ENCODE peak calls at places on chromosomes 12 and 14, in eight cellular contexts. One of them, this sample, is unnamed.

GRCh38 chr12:96334502-96334901 is 65.7 kb downstream of the CDK17 start:
- DNase-seq in spleen: no peak
- DNase-seq in hepatocyte: no peak
- DNase-seq in NB4: no peak
- DNase-seq in suprapubic skin: no peak
- DNase-seq in HFFc6: no peak
- DNase-seq in IMR-90: no peak
- DNase-seq in upper lobe of left lung: no peak
- DNase-seq in this sample: no peak

GRCh38 chr12:46473634-46474201 is 101.1 kb upstream of the SLC38A2 start:
- DNase-seq in spleen: peak; percentile 74
- DNase-seq in hepatocyte: peak; percentile 80
- DNase-seq in NB4: peak; percentile 89
- DNase-seq in suprapubic skin: no peak
- DNase-seq in HFFc6: peak; percentile 96
- DNase-seq in IMR-90: peak; percentile 94
- DNase-seq in upper lobe of left lung: no peak
- DNase-seq in this sample: no peak

GRCh38 chr12:6323340-6323994 is 13.0 kb downstream of the PLEKHG6 start:
- DNase-seq in spleen: peak; percentile 79
- DNase-seq in hepatocyte: peak; percentile 86
- DNase-seq in NB4: peak; percentile 90
- DNase-seq in suprapubic skin: peak; percentile 80
- DNase-seq in HFFc6: peak; percentile 96
- DNase-seq in IMR-90: peak; percentile 94
- DNase-seq in upper lobe of left lung: no peak
- DNase-seq in this sample: no peak

GRCh38 chr14:60642270-60642789 is 6.9 kb downstream of the SIX1 start:
- DNase-seq in spleen: no peak
- DNase-seq in hepatocyte: peak; percentile 32
- DNase-seq in NB4: no peak
- DNase-seq in suprapubic skin: no peak
- DNase-seq in HFFc6: no peak
- DNase-seq in IMR-90: no peak
- DNase-seq in upper lobe of left lung: peak; percentile 80
- DNase-seq in this sample: no peak

GRCh38 chr12:5453471-5453870 is 21.6 kb downstream of the NTF3 start:
- DNase-seq in spleen: peak; percentile 15
- DNase-seq in hepatocyte: no peak
- DNase-seq in NB4: no peak
- DNase-seq in suprapubic skin: no peak
- DNase-seq in HFFc6: no peak
- DNase-seq in IMR-90: no peak
- DNase-seq in upper lobe of left lung: no peak
- DNase-seq in this sample: no peak

GRCh38 chr14:85444685-85445084 is 85.3 kb upstream of the FLRT2 start:
- DNase-seq in spleen: no peak
- DNase-seq in hepatocyte: peak; percentile 38
- DNase-seq in NB4: peak; percentile 2
- DNase-seq in suprapubic skin: no peak
- DNase-seq in HFFc6: no peak
- DNase-seq in IMR-90: peak; percentile 25
- DNase-seq in upper lobe of left lung: no peak
- DNase-seq in this sample: no peak

GRCh38 chr12:70078161-70078560 is 165.1 kb upstream of the CNOT2 start:
- DNase-seq in spleen: no peak
- DNase-seq in hepatocyte: no peak
- DNase-seq in NB4: no peak
- DNase-seq in suprapubic skin: no peak
- DNase-seq in HFFc6: no peak
- DNase-seq in IMR-90: no peak
- DNase-seq in upper lobe of left lung: no peak
- DNase-seq in this sample: no peak

GRCh38 chr14:64760916-64761315 is 56.7 kb downstream of the PLEKHG3 start:
- DNase-seq in spleen: peak; percentile 54
- DNase-seq in hepatocyte: no peak
- DNase-seq in NB4: no peak
- DNase-seq in suprapubic skin: no peak
- DNase-seq in HFFc6: no peak
- DNase-seq in IMR-90: no peak
- DNase-seq in upper lobe of left lung: no peak
- DNase-seq in this sample: no peak

GRCh38 chr12:101038289-101038871 is 171.7 kb downstream of the SLC5A8 start:
- DNase-seq in spleen: no peak
- DNase-seq in hepatocyte: no peak
- DNase-seq in NB4: peak; percentile 28
- DNase-seq in suprapubic skin: no peak
- DNase-seq in HFFc6: no peak
- DNase-seq in IMR-90: peak; percentile 19
- DNase-seq in upper lobe of left lung: no peak
- DNase-seq in this sample: no peak

GRCh38 chr14:91418387-91419043 is 895 bp upstream of the CCDC88C start:
- DNase-seq in spleen: peak; percentile 94
- DNase-seq in hepatocyte: peak; percentile 66
- DNase-seq in NB4: peak; percentile 88
- DNase-seq in suprapubic skin: peak; percentile 80
- DNase-seq in HFFc6: peak; percentile 7
- DNase-seq in IMR-90: peak; percentile 17
- DNase-seq in upper lobe of left lung: peak; percentile 93
- DNase-seq in this sample: peak; percentile 84

GRCh38 chr12:51895378-51896135 is 7.7 kb downstream of the ANKRD33 start:
- DNase-seq in spleen: peak; percentile 63
- DNase-seq in hepatocyte: no peak
- DNase-seq in NB4: no peak
- DNase-seq in suprapubic skin: no peak
- DNase-seq in HFFc6: no peak
- DNase-seq in IMR-90: no peak
- DNase-seq in upper lobe of left lung: no peak
- DNase-seq in this sample: no peak

GRCh38 chr12:56676851-56677601 is 11.1 kb downstream of the PTGES3 start:
- DNase-seq in spleen: peak; percentile 20
- DNase-seq in hepatocyte: no peak
- DNase-seq in NB4: no peak
- DNase-seq in suprapubic skin: peak; percentile 29
- DNase-seq in HFFc6: no peak
- DNase-seq in IMR-90: no peak
- DNase-seq in upper lobe of left lung: no peak
- DNase-seq in this sample: no peak

GRCh38 chr12:6104027-6104426 is 20.4 kb downstream of the VWF start:
- DNase-seq in spleen: no peak
- DNase-seq in hepatocyte: no peak
- DNase-seq in NB4: no peak
- DNase-seq in suprapubic skin: no peak
- DNase-seq in HFFc6: no peak
- DNase-seq in IMR-90: no peak
- DNase-seq in upper lobe of left lung: no peak
- DNase-seq in this sample: no peak

DNA sequence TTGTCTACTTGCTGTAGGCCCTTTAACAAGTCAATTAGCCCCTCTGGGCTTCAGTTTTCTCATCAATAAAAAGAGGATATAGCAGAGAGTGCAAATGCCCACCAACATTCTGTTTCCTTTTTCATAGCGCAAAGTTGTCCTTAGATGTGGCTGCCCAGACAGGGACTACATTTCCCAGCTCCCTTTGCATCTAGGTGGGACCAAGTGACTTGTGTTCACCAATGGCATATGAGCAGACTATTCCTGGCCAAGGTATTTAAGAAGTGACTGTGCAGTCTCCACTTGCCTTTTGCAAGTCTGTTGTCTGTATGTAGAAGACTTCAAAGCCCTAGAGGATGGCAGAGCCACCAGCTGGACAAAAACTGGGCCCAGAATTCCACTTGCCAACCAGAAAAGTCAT is 59.7 kb downstream of the DAO start:
- DNase-seq in spleen: no peak
- DNase-seq in hepatocyte: peak; percentile 34
- DNase-seq in NB4: peak; percentile 60
- DNase-seq in suprapubic skin: no peak
- DNase-seq in HFFc6: peak; percentile 5
- DNase-seq in IMR-90: peak; percentile 13
- DNase-seq in upper lobe of left lung: no peak
- DNase-seq in this sample: no peak
- TF ChIP-seq CTCF in spleen: no peak
- TF ChIP-seq CTCF in hepatocyte: no peak
- TF ChIP-seq CTCF in NB4: no peak
- TF ChIP-seq CTCF in suprapubic skin: no peak
- TF ChIP-seq CTCF in HFFc6: no peak
- TF ChIP-seq CTCF in IMR-90: no peak
- TF ChIP-seq CTCF in upper lobe of left lung: no peak
- TF ChIP-seq CTCF in this sample: no peak

DNA sequence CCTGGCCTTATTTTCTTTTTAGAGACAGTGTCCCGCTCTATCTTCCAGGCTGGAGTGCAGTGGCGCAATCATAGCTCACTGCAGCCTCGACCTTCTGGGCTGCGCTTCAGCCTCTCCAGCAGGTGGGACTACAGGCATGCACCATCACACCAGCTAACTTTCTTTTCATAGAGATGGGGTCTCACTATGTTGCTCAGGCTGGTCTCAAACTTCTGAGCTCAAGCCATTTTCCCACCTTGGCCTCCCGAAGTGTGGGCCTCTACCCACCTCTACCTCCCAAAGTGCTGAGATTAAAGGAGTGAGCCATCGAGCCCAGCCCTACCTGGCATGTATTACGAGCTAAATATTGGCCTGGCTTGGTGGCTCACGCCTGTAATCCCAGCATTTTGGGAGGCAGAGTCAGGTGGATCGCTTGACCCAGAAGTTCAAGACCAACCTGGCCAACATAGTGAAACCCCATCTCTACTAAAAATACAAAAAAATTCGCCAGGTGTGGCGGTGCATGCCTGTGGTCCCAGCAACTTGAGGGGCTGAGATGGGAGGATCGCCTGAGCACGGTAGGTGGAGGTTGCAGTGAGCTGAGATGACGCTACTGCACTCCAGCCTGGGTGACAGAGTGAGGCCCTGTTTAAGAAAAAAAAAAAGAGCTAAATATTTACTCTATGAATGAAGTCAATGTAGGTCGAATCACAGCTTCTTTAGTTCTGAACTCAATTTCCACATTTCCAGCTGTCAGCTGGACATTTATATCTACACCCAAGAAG is 7.6 kb upstream of the RILPL1 start:
- DNase-seq in spleen: no peak
- DNase-seq in hepatocyte: no peak
- DNase-seq in NB4: no peak
- DNase-seq in suprapubic skin: no peak
- DNase-seq in HFFc6: no peak
- DNase-seq in IMR-90: no peak
- DNase-seq in upper lobe of left lung: no peak
- DNase-seq in this sample: no peak
- TF ChIP-seq CTCF in spleen: no peak
- TF ChIP-seq CTCF in hepatocyte: no peak
- TF ChIP-seq CTCF in NB4: no peak
- TF ChIP-seq CTCF in suprapubic skin: no peak
- TF ChIP-seq CTCF in HFFc6: no peak
- TF ChIP-seq CTCF in IMR-90: no peak
- TF ChIP-seq CTCF in upper lobe of left lung: no peak
- TF ChIP-seq CTCF in this sample: no peak

DNA sequence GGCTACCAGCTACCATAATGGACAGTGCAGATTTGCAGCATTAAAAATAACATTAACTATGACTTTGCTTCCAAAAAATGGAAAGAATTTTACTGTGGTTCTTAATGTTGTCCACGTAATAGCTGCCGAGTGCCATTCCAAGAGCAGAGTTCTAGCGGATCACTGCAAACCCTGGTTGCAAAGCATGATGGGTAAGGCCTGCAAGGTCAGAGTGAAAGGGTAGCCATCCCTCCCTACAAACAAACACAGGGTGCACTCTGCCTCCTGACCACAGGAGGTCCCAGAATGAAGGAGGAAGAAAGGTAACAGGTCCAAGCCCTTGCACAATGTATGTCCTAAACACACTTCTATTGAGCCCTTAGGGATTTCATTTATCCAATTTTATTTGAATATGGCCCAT is 157.6 kb downstream of the DPF3 start:
- DNase-seq in spleen: no peak
- DNase-seq in hepatocyte: no peak
- DNase-seq in NB4: no peak
- DNase-seq in suprapubic skin: no peak
- DNase-seq in HFFc6: peak; percentile 80
- DNase-seq in IMR-90: peak; percentile 83
- DNase-seq in upper lobe of left lung: no peak
- DNase-seq in this sample: no peak
- TF ChIP-seq CTCF in spleen: no peak
- TF ChIP-seq CTCF in hepatocyte: peak; percentile 10
- TF ChIP-seq CTCF in NB4: no peak
- TF ChIP-seq CTCF in suprapubic skin: no peak
- TF ChIP-seq CTCF in HFFc6: peak; percentile 63
- TF ChIP-seq CTCF in IMR-90: no peak
- TF ChIP-seq CTCF in upper lobe of left lung: no peak
- TF ChIP-seq CTCF in this sample: no peak

GRCh38 chr12:108634225-108634795 is 616 bp upstream of the SELPLG start:
- DNase-seq in spleen: peak; percentile 93
- DNase-seq in hepatocyte: no peak
- DNase-seq in NB4: peak; percentile 98
- DNase-seq in suprapubic skin: peak; percentile 62
- DNase-seq in HFFc6: no peak
- DNase-seq in IMR-90: no peak
- DNase-seq in upper lobe of left lung: no peak
- DNase-seq in this sample: no peak
- TF ChIP-seq CTCF in spleen: no peak
- TF ChIP-seq CTCF in hepatocyte: no peak
- TF ChIP-seq CTCF in NB4: peak; percentile 7
- TF ChIP-seq CTCF in suprapubic skin: no peak
- TF ChIP-seq CTCF in HFFc6: no peak
- TF ChIP-seq CTCF in IMR-90: no peak
- TF ChIP-seq CTCF in upper lobe of left lung: no peak
- TF ChIP-seq CTCF in this sample: no peak

DNA sequence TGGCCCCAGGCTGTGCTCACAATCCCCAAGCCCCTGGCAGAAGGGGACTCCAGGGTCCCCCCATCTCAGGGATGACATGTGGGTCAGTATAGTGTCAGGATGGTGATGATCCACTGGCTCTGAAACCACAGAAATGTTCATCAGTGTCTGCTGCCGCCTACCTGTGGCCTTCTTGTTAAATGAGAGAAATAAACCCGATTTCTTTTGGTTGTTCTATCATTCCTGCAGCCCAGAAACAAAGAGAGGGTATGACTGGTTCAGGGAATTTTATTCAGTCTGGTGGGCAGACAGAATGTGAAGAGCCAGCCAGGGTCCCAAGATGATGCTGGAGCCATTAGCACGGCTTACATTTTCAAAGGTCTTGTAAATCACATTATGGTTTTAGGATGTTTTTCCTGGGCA is 86.6 kb downstream of the CRADD start:
- DNase-seq in spleen: no peak
- DNase-seq in hepatocyte: no peak
- DNase-seq in NB4: no peak
- DNase-seq in suprapubic skin: no peak
- DNase-seq in HFFc6: no peak
- DNase-seq in IMR-90: no peak
- DNase-seq in upper lobe of left lung: no peak
- DNase-seq in this sample: no peak
- TF ChIP-seq CTCF in spleen: no peak
- TF ChIP-seq CTCF in hepatocyte: no peak
- TF ChIP-seq CTCF in NB4: no peak
- TF ChIP-seq CTCF in suprapubic skin: no peak
- TF ChIP-seq CTCF in HFFc6: peak; percentile 5
- TF ChIP-seq CTCF in IMR-90: no peak
- TF ChIP-seq CTCF in upper lobe of left lung: no peak
- TF ChIP-seq CTCF in this sample: no peak

DNA sequence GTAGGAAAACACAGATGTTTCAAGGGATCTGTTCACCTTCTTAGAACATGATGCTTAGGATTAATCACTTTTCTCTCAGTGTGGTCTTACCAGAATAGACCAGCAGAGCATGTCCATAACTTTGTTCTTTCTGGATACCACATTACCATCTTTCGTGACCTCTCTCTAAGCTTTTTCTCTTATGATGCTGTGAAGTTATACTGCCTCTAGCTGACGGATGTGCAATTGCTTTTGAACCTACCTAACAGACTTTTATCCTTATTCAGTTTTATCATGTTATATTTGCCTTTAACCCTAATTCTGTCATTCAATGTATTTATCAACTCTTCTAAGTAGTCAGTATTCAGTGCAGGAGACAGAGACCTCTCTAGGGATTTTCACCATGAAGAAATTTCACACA is 246.7 kb downstream of the DACT1 start:
- DNase-seq in spleen: no peak
- DNase-seq in hepatocyte: no peak
- DNase-seq in NB4: peak; percentile 2
- DNase-seq in suprapubic skin: no peak
- DNase-seq in HFFc6: no peak
- DNase-seq in IMR-90: no peak
- DNase-seq in upper lobe of left lung: no peak
- DNase-seq in this sample: no peak
- TF ChIP-seq CTCF in spleen: no peak
- TF ChIP-seq CTCF in hepatocyte: no peak
- TF ChIP-seq CTCF in NB4: peak; percentile 31
- TF ChIP-seq CTCF in suprapubic skin: no peak
- TF ChIP-seq CTCF in HFFc6: peak; percentile 52
- TF ChIP-seq CTCF in IMR-90: peak; percentile 14
- TF ChIP-seq CTCF in upper lobe of left lung: no peak
- TF ChIP-seq CTCF in this sample: no peak

This sample was measured in activated B cell treated with CpG ODN at 0.5 μM for 24 hours.